ENCODE peak calls at places on chromosome 7, in eight cellular contexts. M, N, Y, K, C, X, B and S are unnamed samples.
A peak's percentile ranks its signal among the peaks of the same experiment; 100 is the strongest.

GRCh38 chr7:153433223-153433622 is 619.0 kb upstream of the DPP6 start:
- DNase-seq in M (no peak), N (no peak), Y (no peak), K (no peak), C (no peak), X (no peak), B (no peak), S (no peak)

GRCh38 chr7:133298080-133298479 is 45.2 kb downstream of the EXOC4 start:
- DNase-seq in M (no peak), N (no peak), Y (no peak), K (no peak), C (no peak), X (no peak), B (no peak), S (no peak)

GRCh38 chr7:18753972-18754610 is 258.5 kb downstream of the HDAC9 start:
- DNase-seq in M (no peak), N (no peak), Y (peak; percentile 94), K (no peak), C (no peak), X (no peak), B (no peak), S (peak; percentile 92)

GRCh38 chr7:25835191-25835590 is 316.8 kb upstream of the NFE2L3 start:
- DNase-seq in M (no peak), N (no peak), Y (peak; percentile 59), K (no peak), C (no peak), X (no peak), B (no peak), S (peak; percentile 75)

GRCh38 chr7:87398441-87398840 is 53.0 kb downstream of the CROT start:
- DNase-seq in M (no peak), N (no peak), Y (peak; percentile 80), K (no peak), C (no peak), X (no peak), B (no peak), S (peak; percentile 74)

GRCh38 chr7:142539901-142540300 is 209.4 kb upstream of the PRSS1 start:
- DNase-seq in M (no peak), N (no peak), Y (peak; percentile 64), K (no peak), C (peak; percentile 78), X (no peak), B (no peak), S (peak; percentile 81)

GRCh38 chr7:93622036-93622714 is 47.7 kb upstream of the CALCR start:
- DNase-seq in M (no peak), N (no peak), Y (peak; percentile 56), K (no peak), C (no peak), X (no peak), B (peak; percentile 20), S (peak; percentile 3)

GRCh38 chr7:140333209-140333608 is 65.1 kb downstream of the SLC37A3 start:
- DNase-seq in M (no peak), N (no peak), Y (no peak), K (no peak), C (no peak), X (no peak), B (no peak), S (no peak)

DNA sequence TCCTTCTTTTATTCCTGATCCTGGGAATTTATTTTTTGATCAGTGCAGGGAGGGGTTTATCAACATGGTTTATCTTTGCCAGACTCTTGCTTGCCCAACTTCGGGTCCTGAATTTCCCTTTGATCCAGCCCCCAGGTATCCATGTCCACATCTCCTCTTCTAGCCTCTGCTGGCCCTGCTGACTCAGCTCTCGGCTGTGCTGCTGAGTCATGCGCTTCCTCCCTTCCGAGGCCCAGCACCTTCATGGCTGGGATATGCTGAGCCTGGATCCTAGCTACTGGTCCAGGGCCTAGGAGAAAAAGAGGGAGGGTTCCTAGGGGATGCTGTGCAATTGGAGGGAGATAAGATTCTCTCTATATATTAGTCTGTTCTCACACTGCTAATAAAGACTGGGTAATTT is 380.7 kb upstream of the SHH start:
- DNase-seq in M (no peak), N (no peak), Y (peak; percentile 1), K (no peak), C (no peak), X (no peak), B (no peak), S (no peak)
- H3K4me3 ChIP-seq in M (no peak overlapping the region), N (no peak overlapping the region), Y (no peak overlapping the region), K (no peak overlapping the region), C (no peak overlapping the region), X (no peak overlapping the region), B (no peak overlapping the region), S (no peak overlapping the region)

GRCh38 chr7:55469721-55470120 is 102.6 kb downstream of the VOPP1 start:
- DNase-seq in M (no peak), N (no peak), Y (no peak), K (no peak), C (no peak), X (no peak), B (no peak), S (no peak)

GRCh38 chr7:55468495-55468894 is 103.4 kb downstream of the LANCL2 start:
- DNase-seq in M (no peak), N (no peak), Y (no peak), K (no peak), C (no peak), X (no peak), B (no peak), S (no peak)

GRCh38 chr7:55472928-55473725 is 99.2 kb downstream of the VOPP1 start:
- DNase-seq in M (no peak), N (no peak), Y (no peak), K (no peak), C (no peak), X (no peak), B (no peak), S (no peak)

GRCh38 chr7:55467047-55467593 is 102.0 kb downstream of the LANCL2 start:
- DNase-seq in M (no peak), N (no peak), Y (no peak), K (no peak), C (no peak), X (no peak), B (peak; percentile 20), S (no peak)

DNA sequence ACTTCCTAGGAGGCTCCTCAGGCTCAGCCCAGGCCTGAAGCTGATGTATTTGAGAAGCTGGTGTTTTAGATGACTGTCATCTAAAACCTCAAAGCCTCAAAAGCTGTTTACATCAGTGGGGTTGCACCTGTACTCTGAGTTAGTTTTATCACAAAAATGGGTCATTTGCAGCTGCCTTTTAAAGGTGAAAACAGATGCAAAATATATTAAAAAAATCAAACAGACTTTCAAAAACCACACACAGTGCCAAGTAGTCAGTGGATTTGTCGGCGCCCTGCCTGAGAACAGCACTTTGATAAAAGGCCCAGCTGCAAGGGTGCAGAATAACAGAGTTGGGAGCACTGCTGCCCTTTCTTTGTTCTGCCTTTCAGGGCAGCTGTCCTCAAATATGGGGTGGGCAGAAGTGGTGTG is 103.0 kb downstream of the VOPP1 start:
- DNase-seq in M (no peak), N (no peak), Y (no peak), K (peak; percentile 19), C (peak; percentile 36), X (no peak), B (no peak), S (no peak)
- TF ChIP-seq CTCF in M (no peak), N (no peak), Y (no peak), K (no peak), C (no peak), X (no peak), B (no peak), S (no peak)

DNA sequence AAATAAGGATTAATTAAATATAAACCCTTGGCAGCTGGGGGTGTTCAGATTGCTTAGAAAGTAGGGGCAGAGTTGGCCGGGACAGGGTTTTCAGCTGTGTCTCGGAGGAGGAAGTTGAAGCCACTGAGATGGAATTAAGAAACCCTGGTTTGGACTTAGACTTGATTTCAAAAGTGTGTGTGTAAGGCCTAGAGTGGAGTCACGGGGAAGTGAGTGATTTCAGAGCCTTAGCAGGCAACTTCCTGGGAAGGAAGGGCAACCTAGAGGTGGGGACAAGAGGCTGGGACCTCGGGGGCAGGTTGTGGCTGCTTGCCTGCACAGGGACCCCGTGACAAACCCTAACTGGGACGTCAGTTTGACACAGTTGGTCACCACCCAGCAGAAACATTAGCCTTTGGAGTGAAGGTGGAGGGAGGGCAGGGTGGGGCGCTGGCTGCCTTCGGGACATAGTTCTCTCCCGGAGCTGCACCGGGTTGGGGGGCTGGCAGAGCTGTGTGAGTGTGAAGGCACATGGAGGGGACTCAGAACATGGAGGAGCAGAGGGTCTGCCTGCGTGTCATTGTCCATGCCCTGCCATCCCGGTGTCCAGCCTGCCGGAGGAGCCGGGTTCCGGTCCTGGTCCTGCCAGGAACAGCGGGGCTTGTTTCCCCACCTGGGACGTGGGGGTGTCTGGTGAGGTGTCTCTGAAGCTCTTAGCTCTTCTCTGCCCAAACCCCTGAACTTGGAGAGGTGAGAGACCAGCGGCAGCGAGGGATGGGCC is 1.8 kb downstream of the BRI3 start:
- DNase-seq in M (peak; percentile 63), N (peak; percentile 77), Y (peak; percentile 80), K (no peak), C (peak; percentile 90), X (peak; percentile 77), B (no peak), S (peak; percentile 76)
- H3K4me3 ChIP-seq in M (peak overlapping the region; percentile 90), N (peak overlapping the region; percentile 99), Y (peak overlapping the region; percentile 86), K (no peak overlapping the region), C (peak overlapping the region; percentile 95), X (peak overlapping the region; percentile 95), B (peak overlapping the region; percentile 85), S (peak overlapping the region; percentile 98)

GRCh38 chr7:102918865-102919264 is 6.1 kb downstream of the LRRC17 start:
- DNase-seq in M (no peak), N (no peak), Y (peak; percentile 58), K (no peak), C (peak; percentile 19), X (no peak), B (no peak), S (no peak)

GRCh38 chr7:102914585-102914984 is 1.8 kb downstream of the LRRC17 start:
- DNase-seq in M (peak; percentile 36), N (peak; percentile 77), Y (peak; percentile 96), K (no peak), C (no peak), X (no peak), B (no peak), S (peak; percentile 92)

GRCh38 chr7:102916426-102916825 is 3.6 kb downstream of the LRRC17 start:
- DNase-seq in M (no peak), N (no peak), Y (peak; percentile 68), K (no peak), C (peak; percentile 66), X (no peak), B (no peak), S (peak; percentile 69)

GRCh38 chr7:102916881-102917280 is 4.1 kb downstream of the LRRC17 start:
- DNase-seq in M (no peak), N (no peak), Y (peak; percentile 70), K (no peak), C (no peak), X (no peak), B (no peak), S (peak; percentile 64)

DNA sequence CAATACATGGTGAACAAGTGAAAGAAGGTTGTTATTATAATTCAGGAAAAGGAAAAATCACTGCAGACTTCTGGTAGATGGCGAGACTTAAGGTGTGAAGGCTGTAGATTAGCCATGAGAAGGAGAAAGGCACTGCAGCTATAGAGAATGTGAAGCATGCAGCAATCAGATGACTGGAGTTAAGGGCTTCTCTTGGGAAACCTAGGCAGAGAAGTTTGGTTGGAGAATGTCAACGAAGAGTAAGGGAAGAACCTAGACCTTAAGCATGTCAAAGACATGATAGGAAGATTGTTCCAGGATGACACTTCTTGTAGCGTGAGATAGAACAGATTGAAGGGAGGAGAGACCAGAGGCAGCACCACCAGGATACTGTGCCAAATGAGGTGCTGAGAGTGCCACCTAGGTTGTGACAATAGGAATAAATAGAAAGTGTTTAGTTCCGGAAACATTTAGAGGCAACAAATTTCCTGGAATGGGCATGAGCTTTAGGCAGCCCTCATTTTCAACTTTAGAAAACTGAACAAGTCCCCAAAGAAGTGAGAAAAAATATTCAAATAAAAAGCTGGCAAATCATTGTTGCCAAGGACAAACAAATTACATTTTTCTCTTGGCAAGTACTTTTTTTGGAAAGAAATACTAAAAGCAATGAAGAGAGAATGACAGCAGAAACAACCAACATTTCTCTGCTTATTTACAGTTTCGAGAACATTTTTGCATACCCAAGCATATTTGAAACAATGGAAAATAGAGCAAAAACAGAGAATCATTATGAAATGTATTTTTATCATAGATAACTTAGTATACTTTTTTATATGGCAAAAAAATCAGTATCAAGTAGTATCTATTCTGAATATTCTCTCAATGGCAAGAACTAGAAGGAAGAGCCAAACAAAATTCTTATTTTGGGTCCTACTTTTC is 4.9 kb downstream of the LRRC17 start:
- DNase-seq in M (no peak), N (no peak), Y (no peak), K (no peak), C (no peak), X (no peak), B (no peak), S (no peak)
- TF ChIP-seq CTCF in M (no peak), N (no peak), Y (no peak), K (no peak), C (no peak), X (no peak), B (peak; percentile 61), S (no peak)